ENCODE peak calls at places on chromosomes 1 and 21, in seven cellular contexts. E is Panc1, W is HCT116, J is GM23338, U is K562, Q is GM12878, Y is upper lobe of left lung. C is an unnamed sample.

GRCh38 chr21:42121792-42122191 is 50.7 kb downstream of the UMODL1 start:
- ATAC-seq in U (no peak), Y (no peak), W (no peak), E (no peak), Q (no peak), J (no peak), C (no peak)

GRCh38 chr1:183810172-183810571 is 5.3 kb downstream of the RGL1 start:
- ATAC-seq in W (no peak), J (no peak), Q (peak; percentile 37), U (no peak), Y (peak; percentile 37), E (no peak), C (no peak)

GRCh38 chr1:101366513-101367215 is 129.8 kb downstream of the S1PR1 start:
- ATAC-seq in W (no peak), Y (no peak), J (no peak), Q (no peak), U (no peak), E (no peak), C (no peak)

GRCh38 chr21:31184462-31184861 is 146.2 kb upstream of the KRTAP19-8 start:
- ATAC-seq in W (no peak), U (no peak), Q (no peak), J (no peak), E (no peak), Y (no peak), C (no peak)

GRCh38 chr1:89945852-89946476 is 48.9 kb upstream of the ZNF326 start:
- ATAC-seq in U (peak; percentile 26), E (no peak), J (no peak), Y (no peak), Q (peak; percentile 94), W (peak; percentile 83), C (no peak)

GRCh38 chr21:17454315-17455027 is 58.4 kb upstream of the CXADR start:
- ATAC-seq in U (peak; percentile 95), E (peak; percentile 97), J (peak; percentile 96), Y (peak; percentile 74), W (peak; percentile 94), Q (peak; percentile 46), C (no peak)

GRCh38 chr1:89865498-89866385 is 44.9 kb downstream of the LRRC8D start:
- ATAC-seq in E (peak; percentile 88), U (no peak), J (no peak), Q (no peak), Y (peak; percentile 52), W (peak; percentile 88), C (peak; percentile 25)

GRCh38 chr1:211478801-211479619 is 13.0 kb downstream of the RD3 start:
- ATAC-seq in J (peak; percentile 57), Q (no peak), U (no peak), W (no peak), Y (no peak), E (no peak), C (no peak)

GRCh38 chr1:160876311-160876710 is 8.7 kb downstream of the ITLN1 start:
- ATAC-seq in U (no peak), Y (no peak), J (no peak), E (no peak), Q (no peak), W (no peak), C (no peak)

GRCh38 chr1:17721444-17721843 is 33.7 kb upstream of the ACTL8 start:
- ATAC-seq in W (no peak), Q (no peak), U (no peak), Y (no peak), E (no peak), J (no peak), C (no peak)

GRCh38 chr1:245863566-245864184 is 643.4 kb downstream of the SMYD3 start:
- ATAC-seq in E (no peak), Y (no peak), Q (no peak), W (no peak), J (no peak), U (no peak), C (no peak)

GRCh38 chr1:114340906-114341698 is 169.9 kb downstream of the TRIM33 start:
- ATAC-seq in U (no peak), Y (no peak), W (no peak), J (no peak), E (no peak), Q (no peak), C (no peak)

GRCh38 chr1:89310976-89311375 is 38.3 kb upstream of the GBP5 start:
- ATAC-seq in Y (no peak), U (no peak), W (no peak), E (no peak), J (no peak), Q (peak; percentile 31), C (no peak)

GRCh38 chr1:181503130-181503810 is 20.0 kb downstream of the CACNA1E start:
- ATAC-seq in Y (peak; percentile 95), W (no peak), E (no peak), J (no peak), U (no peak), Q (no peak), C (peak; percentile 83)

GRCh38 chr21:14591882-14592281 is 45.8 kb upstream of the SAMSN1 start:
- ATAC-seq in U (peak; percentile 74), E (no peak), J (no peak), W (no peak), Q (peak; percentile 79), Y (peak; percentile 85), C (peak; percentile 57)

GRCh38 chr1:104746994-104747393 is 997.3 kb downstream of the AMY1C start:
- ATAC-seq in J (no peak), W (no peak), U (no peak), Y (no peak), E (no peak), Q (peak; percentile 86), C (no peak)

GRCh38 chr1:150138044-150138443 is 11.7 kb upstream of the PLEKHO1 start:
- ATAC-seq in W (no peak), Q (no peak), E (no peak), J (no peak), U (no peak), Y (no peak), C (no peak)

GRCh38 chr1:38941093-38941492 is 537 bp downstream of the RHBDL2 start:
- ATAC-seq in Y (peak; percentile 22), W (no peak), E (peak; percentile 57), J (peak; percentile 41), U (peak; percentile 36), Q (no peak), C (no peak)

GRCh38 chr1:116982319-116983004 is 19.1 kb upstream of the CD101 start:
- ATAC-seq in W (peak; percentile 36), U (peak; percentile 53), J (peak; percentile 86), Y (peak; percentile 26), E (no peak), Q (no peak), C (peak; percentile 42)

GRCh38 chr1:156876281-156876680 is 15.6 kb downstream of the NTRK1 start:
- ATAC-seq in E (no peak), J (peak; percentile 96), Y (no peak), W (no peak), Q (peak; percentile 67), U (no peak), C (no peak)

GRCh38 chr1:19466112-19466561 is 19.2 kb downstream of the CAPZB start:
- ATAC-seq in U (no peak), J (peak; percentile 35), E (no peak), Q (no peak), W (no peak), Y (no peak), C (peak; percentile 28)

GRCh38 chr21:46027855-46028493 is 46.4 kb downstream of the COL6A1 start:
- ATAC-seq in E (no peak), Q (no peak), Y (peak; percentile 73), W (no peak), U (no peak), J (no peak), C (peak; percentile 77)

GRCh38 chr1:47767741-47768100 is 229.5 kb downstream of the TRABD2B start:
- ATAC-seq in Q (no peak), E (no peak), J (no peak), U (peak; percentile 28), W (no peak), Y (no peak), C (no peak)

GRCh38 chr1:6221210-6221784 is 14.5 kb downstream of the ICMT start:
- ATAC-seq in Y (no peak), W (no peak), J (no peak), Q (no peak), U (no peak), E (no peak), C (no peak)

DNA sequence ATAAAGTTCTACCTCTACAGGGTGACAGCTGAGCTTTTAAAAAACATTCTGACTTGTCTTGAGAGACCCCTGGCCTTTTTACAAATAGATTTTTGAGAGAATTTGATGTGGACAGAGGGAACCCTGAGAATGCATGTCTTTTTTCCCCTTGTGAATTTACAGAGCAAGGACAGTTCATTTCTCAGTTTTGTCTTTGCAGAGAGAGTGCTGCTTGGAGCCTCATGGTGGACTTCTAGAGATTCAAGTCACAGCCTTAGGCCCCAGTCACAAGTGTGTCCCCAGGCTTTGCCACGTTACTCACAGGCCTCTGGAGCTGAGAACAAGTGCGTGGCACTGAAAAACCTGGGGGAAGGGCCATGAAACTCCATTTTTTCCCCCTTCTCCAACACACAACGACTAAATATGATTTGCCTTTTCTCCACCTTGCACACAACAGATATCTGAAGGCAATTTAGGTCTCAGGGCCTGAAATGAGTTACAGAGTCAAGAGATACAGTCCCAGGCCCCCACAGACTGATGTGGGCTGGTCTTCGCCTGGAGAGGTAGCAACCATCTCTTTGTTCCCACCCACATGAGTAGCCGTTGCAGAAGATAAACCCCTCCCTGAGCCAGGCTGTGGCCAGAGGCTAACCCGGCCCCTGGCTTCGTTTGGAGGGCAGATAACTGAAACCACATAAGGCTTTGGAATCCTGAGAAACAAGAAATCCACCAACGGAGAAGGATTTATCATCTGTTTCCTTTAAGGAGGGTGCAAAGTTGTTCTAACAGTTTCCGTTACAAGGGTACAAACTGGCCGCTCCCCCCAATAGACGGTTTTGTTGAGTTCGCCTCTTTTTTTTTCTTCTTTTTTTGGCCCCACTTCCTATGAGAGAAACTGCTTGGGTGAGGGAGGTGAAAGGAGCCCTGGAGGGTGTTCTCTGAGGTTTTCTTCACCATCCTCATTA is 1.0 kb upstream of the PIGV start:
- ATAC-seq in W (peak; percentile 35), J (peak; percentile 47), Y (peak; percentile 71), E (peak; percentile 60), Q (peak; percentile 47), U (peak; percentile 79), C (peak; percentile 57)
- H3K4me3 ChIP-seq in W (peak overlapping the region; percentile 55), J (peak overlapping the region; percentile 99), Y (peak overlapping the region; percentile 69), E (peak overlapping the region; percentile 71), Q (peak overlapping the region; percentile 72), U (peak overlapping the region; percentile 66), C (peak overlapping the region; percentile 85)

GRCh38 chr1:166166701-166167394 is at the start of gene FAM78B:
- ATAC-seq in Q (peak; percentile 71), Y (peak; percentile 91), U (peak; percentile 97), W (peak; percentile 83), J (peak; percentile 70), E (peak; percentile 85), C (peak; percentile 84)
- TF ChIP-seq POLR2AphosphoS5 in Q (no peak), Y (no peak), U (no peak), W (peak; percentile 34), J (no peak), E (no peak), C (peak; percentile 44)

DNA sequence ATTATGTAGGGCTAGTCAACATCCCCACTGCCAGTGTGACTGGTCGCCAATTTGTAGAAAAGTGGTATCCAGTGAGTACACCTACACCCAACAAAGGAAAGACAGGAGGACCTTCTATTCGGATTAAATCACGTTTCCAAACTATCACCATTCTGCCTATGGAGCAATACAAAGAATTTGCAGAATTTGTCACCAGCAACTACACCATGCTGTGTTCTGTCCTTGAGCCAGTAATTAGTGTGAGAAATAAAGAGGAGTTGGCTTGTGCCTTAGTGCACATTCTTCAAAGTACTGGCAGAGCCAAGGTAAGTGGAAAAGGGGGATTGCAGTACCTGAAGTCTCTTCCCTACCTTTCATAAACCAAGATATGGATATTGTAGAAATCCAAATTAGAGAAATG is 53.8 kb downstream of the CLEC20A start:
- ATAC-seq in Q (no peak), Y (no peak), W (no peak), E (no peak), U (no peak), J (no peak), C (no peak)
- TF ChIP-seq CTCF in Q (no peak), Y (no peak), W (no peak), E (no peak), U (no peak), J (no peak), C (no peak)

GRCh38 chr1:169110691-169111447 is 4.4 kb downstream of the ATP1B1 start:
- ATAC-seq in J (no peak), U (no peak), Q (no peak), W (no peak), E (no peak), Y (no peak), C (no peak)
- H3K4me3 ChIP-seq in J (no peak overlapping the region), U (no peak overlapping the region), Q (no peak overlapping the region), W (no peak overlapping the region), E (peak overlapping the region; percentile 97), Y (peak overlapping the region; percentile 87), C (peak overlapping the region; percentile 98)